ENCODE peak calls at places on chromosomes 11 and 22, in ten cellular contexts. C is Calu3, H is HFFc6, O is heart left ventricle, R is neural crest cell, M is body of pancreas, X is dorsolateral prefrontal cortex, E is endothelial cell, Z is A549, S is B cell. B is an unnamed sample.

GRCh38 chr22:36327922-36328551 is 59.7 kb downstream of the MYH9 start:
- DNase-seq in C (no peak), H (no peak), O (peak), R (no peak), M (peak), X (peak), E (no peak), Z (no peak), S (no peak), B (no peak)

GRCh38 chr11:26621147-26621546 is 49.1 kb upstream of the MUC15 start:
- DNase-seq in C (no peak), H (peak), O (no peak), R (no peak), M (no peak), X (no peak), E (no peak), Z (peak), S (no peak), B (no peak)

GRCh38 chr22:37710675-37711074 is 13.8 kb downstream of the TRIOBP start:
- DNase-seq in C (no peak), H (no peak), O (no peak), R (no peak), M (no peak), X (no peak), E (no peak), Z (no peak), S (no peak), B (no peak)

GRCh38 chr22:20945578-20945934 is 21.5 kb upstream of the AIFM3 start:
- DNase-seq in C (no peak), H (no peak), O (no peak), R (no peak), M (no peak), X (no peak), E (no peak), Z (no peak), S (no peak), B (no peak)

GRCh38 chr11:35324981-35325380 is 94.4 kb downstream of the SLC1A2 start:
- DNase-seq in C (no peak), H (peak), O (no peak), R (no peak), M (no peak), X (no peak), E (no peak), Z (no peak), S (no peak), B (no peak)

GRCh38 chr11:13776134-13776815 is 107.8 kb downstream of the FAR1 start:
- DNase-seq in C (no peak), H (no peak), O (no peak), R (no peak), M (no peak), X (no peak), E (peak), Z (peak), S (no peak), B (no peak)

GRCh38 chr11:13667245-13667644 is 1.2 kb upstream of the FAR1 start:
- DNase-seq in C (no peak), H (peak), O (no peak), R (no peak), M (no peak), X (no peak), E (no peak), Z (no peak), S (no peak), B (no peak)

GRCh38 chr11:123559418-123559817 is 95.0 kb downstream of the SCN3B start:
- DNase-seq in C (no peak), H (peak), O (no peak), R (no peak), M (no peak), X (no peak), E (no peak), Z (no peak), S (no peak), B (no peak)

GRCh38 chr11:82936261-82936660 is 34.7 kb downstream of the DDIAS start:
- DNase-seq in C (no peak), H (no peak), O (no peak), R (no peak), M (no peak), X (no peak), E (no peak), Z (no peak), S (no peak), B (no peak)

GRCh38 chr11:46557684-46558151 is 36.1 kb downstream of the AMBRA1 start:
- DNase-seq in C (peak), H (peak), O (no peak), R (no peak), M (peak), X (no peak), E (no peak), Z (peak), S (no peak), B (no peak)

GRCh38 chr22:44146088-44146861 is 34.5 kb upstream of the PARVG start:
- DNase-seq in C (no peak), H (no peak), O (no peak), R (no peak), M (no peak), X (no peak), E (no peak), Z (no peak), S (no peak), B (no peak)

GRCh38 chr11:2507945-2508749 is 63.3 kb downstream of the KCNQ1 start:
- DNase-seq in C (no peak), H (no peak), O (peak), R (no peak), M (no peak), X (peak), E (no peak), Z (no peak), S (no peak), B (no peak)

GRCh38 chr11:125553357-125553756 is 15.9 kb upstream of the EI24 start:
- DNase-seq in C (no peak), H (no peak), O (no peak), R (no peak), M (no peak), X (no peak), E (no peak), Z (no peak), S (no peak), B (no peak)

GRCh38 chr11:118434553-118435232 is 1.6 kb upstream of the KMT2A start:
- DNase-seq in C (peak), H (no peak), O (peak), R (peak), M (peak), X (peak), E (peak), Z (no peak), S (peak), B (peak)

GRCh38 chr11:118434123-118434552 is 2.2 kb upstream of the KMT2A start:
- DNase-seq in C (no peak), H (peak), O (no peak), R (no peak), M (no peak), X (no peak), E (no peak), Z (no peak), S (peak), B (no peak)

GRCh38 chr11:118427707-118428106 is 8.6 kb upstream of the KMT2A start:
- DNase-seq in C (no peak), H (no peak), O (no peak), R (no peak), M (no peak), X (no peak), E (no peak), Z (no peak), S (no peak), B (no peak)

GRCh38 chr11:118435233-118435892 is 929 bp upstream of the KMT2A start:
- DNase-seq in C (peak), H (no peak), O (peak), R (peak), M (peak), X (peak), E (peak), Z (peak), S (peak), B (peak)

GRCh38 chr11:118430956-118431355 is 5.3 kb upstream of the KMT2A start:
- DNase-seq in C (no peak), H (no peak), O (no peak), R (no peak), M (no peak), X (no peak), E (no peak), Z (no peak), S (no peak), B (no peak)
- TF ChIP-seq CTCF in C (no peak), H (peak), O (no peak), R (no peak), M (no peak), X (no peak), E (no peak), Z (no peak), S (no peak), B (no peak)

DNA sequence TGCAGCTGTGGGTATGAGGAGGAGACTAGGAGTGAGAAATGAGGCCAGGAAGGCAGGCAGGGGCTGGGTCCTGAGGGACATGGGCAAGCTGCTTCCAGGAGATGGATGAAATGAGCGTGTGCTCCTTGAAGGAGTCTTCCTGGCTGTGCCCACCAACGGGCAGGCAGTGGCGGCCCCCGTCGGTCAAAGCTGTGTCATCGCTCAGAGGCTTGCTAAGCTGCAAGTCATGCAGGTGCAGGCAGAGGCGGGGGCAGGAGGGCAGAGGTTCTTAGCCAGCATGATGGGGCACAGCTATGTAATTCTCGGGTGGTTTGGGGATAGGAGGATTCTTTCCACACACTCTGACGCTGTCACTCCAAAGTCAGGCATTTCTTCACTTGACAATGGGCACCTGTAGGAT is 12.5 kb upstream of the PEX26 start:
- DNase-seq in C (peak), H (no peak), O (no peak), R (no peak), M (no peak), X (no peak), E (no peak), Z (peak), S (no peak), B (no peak)
- TF ChIP-seq CTCF in C (no peak), H (no peak), O (no peak), R (no peak), M (no peak), X (no peak), E (no peak), Z (no peak), S (no peak), B (no peak)

GRCh38 chr11:112086422-112087191 is at the start of the genes SDHD and TIMM8B:
- DNase-seq in C (peak), H (peak), O (peak), R (peak), M (peak), X (peak), E (peak), Z (peak), S (peak), B (peak)
- TF ChIP-seq CTCF in C (no peak), H (peak), O (peak), R (peak), M (peak), X (peak), E (no peak), Z (no peak), S (peak), B (peak)

DNA sequence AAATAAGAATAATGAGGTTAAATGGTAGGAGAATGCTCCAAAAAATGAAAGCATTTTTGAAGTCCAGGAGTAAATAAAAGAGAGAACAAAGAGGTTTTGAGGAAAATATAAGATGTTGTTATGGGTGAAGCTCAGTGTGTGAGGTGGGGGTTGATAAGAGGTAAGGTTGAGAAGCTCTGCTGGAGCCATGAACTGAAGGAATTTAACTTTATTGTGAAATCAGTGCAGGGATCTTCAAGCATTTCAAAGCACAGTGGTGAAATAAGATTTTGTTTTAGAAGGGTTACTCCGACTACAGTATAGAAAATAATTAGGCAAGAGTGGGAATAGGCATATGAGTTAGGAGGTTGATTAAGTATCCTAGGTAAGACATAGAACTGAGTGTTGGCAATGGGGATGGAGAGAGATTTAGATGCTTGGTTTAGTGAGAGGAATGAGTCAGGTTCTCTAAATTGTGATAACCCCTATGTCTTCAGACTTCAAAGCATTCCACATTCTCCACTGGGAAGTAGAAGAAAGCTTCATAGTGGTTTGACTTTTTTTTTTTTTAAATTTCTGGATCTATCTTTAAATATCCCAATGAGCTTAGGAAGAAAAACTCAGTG is 403.2 kb downstream of the AASDHPPT start:
- DNase-seq in C (no peak), H (no peak), O (no peak), R (no peak), M (no peak), X (no peak), E (no peak), Z (no peak), S (no peak), B (no peak)
- TF ChIP-seq CTCF in C (no peak), H (no peak), O (no peak), R (no peak), M (no peak), X (no peak), E (no peak), Z (no peak), S (no peak), B (no peak)

GRCh38 chr11:131536159-131536558 is 165.7 kb downstream of the NTM start:
- DNase-seq in C (no peak), H (no peak), O (no peak), R (no peak), M (no peak), X (no peak), E (no peak), Z (no peak), S (no peak), B (no peak)

GRCh38 chr11:131538322-131538721 is 167.9 kb downstream of the NTM start:
- DNase-seq in C (no peak), H (no peak), O (no peak), R (no peak), M (no peak), X (no peak), E (no peak), Z (no peak), S (no peak), B (no peak)

GRCh38 chr11:131537729-131538128 is 167.3 kb downstream of the NTM start:
- DNase-seq in C (no peak), H (no peak), O (no peak), R (no peak), M (no peak), X (no peak), E (no peak), Z (no peak), S (no peak), B (no peak)

GRCh38 chr11:131534611-131535010 is 164.2 kb downstream of the NTM start:
- DNase-seq in C (no peak), H (no peak), O (no peak), R (no peak), M (no peak), X (peak), E (no peak), Z (no peak), S (no peak), B (no peak)

DNA sequence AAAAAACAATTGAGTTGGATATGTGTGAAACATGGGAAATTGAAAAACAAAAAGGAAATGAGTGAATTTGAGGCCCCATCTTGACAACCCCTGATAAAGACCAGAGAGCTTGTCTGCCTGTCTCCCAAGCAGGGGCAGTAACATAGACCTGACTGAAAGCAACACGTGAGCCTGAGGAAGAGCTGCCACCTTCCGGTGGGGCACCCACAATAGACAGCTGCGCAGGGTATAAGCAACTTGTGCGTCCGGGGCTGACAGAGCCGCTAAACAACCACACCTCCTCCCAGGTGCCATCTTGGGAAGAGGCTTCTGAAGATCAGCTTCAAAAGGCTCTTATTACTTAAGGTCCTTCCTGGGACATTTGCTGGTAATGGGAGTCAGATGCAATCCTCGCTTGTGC is 166.8 kb downstream of the NTM start:
- DNase-seq in C (no peak), H (no peak), O (no peak), R (no peak), M (no peak), X (no peak), E (no peak), Z (no peak), S (no peak), B (no peak)
- TF ChIP-seq CTCF in C (no peak), H (no peak), O (no peak), R (no peak), M (no peak), X (no peak), E (no peak), Z (no peak), S (no peak), B (no peak)

GRCh38 chr22:50611341-50612060 is 10.9 kb downstream of the MAPK8IP2 start:
- DNase-seq in C (no peak), H (no peak), O (no peak), R (no peak), M (no peak), X (no peak), E (no peak), Z (no peak), S (peak), B (no peak)
- TF ChIP-seq CTCF in C (no peak), H (no peak), O (no peak), R (no peak), M (no peak), X (no peak), E (no peak), Z (no peak), S (no peak), B (no peak)

GRCh38 chr11:93700830-93701229 is 39.3 kb downstream of the CEP295 start:
- DNase-seq in C (no peak), H (peak), O (no peak), R (no peak), M (no peak), X (no peak), E (no peak), Z (no peak), S (no peak), B (no peak)

GRCh38 chr11:93704237-93704636 is 37.1 kb downstream of the TAF1D start:
- DNase-seq in C (peak), H (no peak), O (no peak), R (no peak), M (no peak), X (no peak), E (no peak), Z (peak), S (no peak), B (no peak)
- TF ChIP-seq CTCF in C (no peak), H (peak), O (no peak), R (no peak), M (no peak), X (no peak), E (no peak), Z (no peak), S (no peak), B (no peak)

GRCh38 chr11:69133251-69133650 is 22.5 kb upstream of the SMIM38 start:
- DNase-seq in C (no peak), H (no peak), O (no peak), R (no peak), M (peak), X (no peak), E (no peak), Z (no peak), S (no peak), B (no peak)
- TF ChIP-seq CTCF in C (no peak), H (no peak), O (no peak), R (no peak), M (no peak), X (no peak), E (no peak), Z (no peak), S (no peak), B (no peak)

GRCh38 chr22:47653921-47654320 is 891.5 kb downstream of the TBC1D22A start:
- DNase-seq in C (no peak), H (no peak), O (no peak), R (no peak), M (no peak), X (no peak), E (no peak), Z (no peak), S (no peak), B (no peak)

GRCh38 chr22:47654922-47655451 is 892.5 kb downstream of the TBC1D22A start:
- DNase-seq in C (no peak), H (no peak), O (no peak), R (no peak), M (no peak), X (no peak), E (no peak), Z (no peak), S (no peak), B (no peak)

GRCh38 chr22:47658182-47658581 is 895.7 kb downstream of the TBC1D22A start:
- DNase-seq in C (no peak), H (no peak), O (no peak), R (no peak), M (no peak), X (no peak), E (no peak), Z (no peak), S (no peak), B (no peak)

GRCh38 chr22:47656806-47657205 is 894.4 kb downstream of the TBC1D22A start:
- DNase-seq in C (no peak), H (no peak), O (no peak), R (no peak), M (no peak), X (no peak), E (no peak), Z (no peak), S (no peak), B (no peak)

GRCh38 chr22:47655930-47656329 is 893.5 kb downstream of the TBC1D22A start:
- DNase-seq in C (no peak), H (no peak), O (no peak), R (no peak), M (no peak), X (no peak), E (no peak), Z (no peak), S (no peak), B (no peak)
- TF ChIP-seq CTCF in C (no peak), H (no peak), O (no peak), R (no peak), M (no peak), X (no peak), E (no peak), Z (no peak), S (no peak), B (no peak)

B was measured in natural killer cell.